ENCODE peak calls at places on chromosome 1, in six cellular contexts. R is Ammon's horn; K is Calu3; F is stimulated activated CD4-positive, alpha-beta T cell treated with anti-CD3 and anti-CD28 coated beads, TNF-alpha, amount 100 ng/mL, for 1 hour; L is brain pericyte; H is amygdala. Z is an unnamed sample.
A peak's percentile ranks its signal among the peaks of the same experiment; 100 is the strongest.

GRCh38 chr1:154557939-154558609 is 388 bp downstream of the UBE2Q1 start:
- DNase-seq in R (no peak), K (peak; percentile 37), F (no peak), L (no peak), H (peak; percentile 36), Z (peak; percentile 5)

GRCh38 chr1:3819626-3820245 is 23.4 kb upstream of the LRRC47 start:
- DNase-seq in R (no peak), K (no peak), F (no peak), L (no peak), H (no peak), Z (no peak)

GRCh38 chr1:154943649-154944421 is 7.3 kb upstream of the PMVK start:
- DNase-seq in R (peak; percentile 70), K (peak; percentile 58), F (no peak), L (no peak), H (no peak), Z (no peak)

GRCh38 chr1:61358770-61359455 is 276.6 kb downstream of the NFIA start:
- DNase-seq in R (no peak), K (no peak), F (no peak), L (no peak), H (no peak), Z (no peak)

GRCh38 chr1:185393821-185394220 is 76.8 kb upstream of the IVNS1ABP start:
- DNase-seq in R (no peak), K (peak; percentile 26), F (no peak), L (no peak), H (no peak), Z (no peak)

GRCh38 chr1:29868944-29869343 is 632.6 kb downstream of the PTPRU start:
- DNase-seq in R (no peak), K (no peak), F (no peak), L (no peak), H (no peak), Z (no peak)

GRCh38 chr1:154466879-154467767 is 34.9 kb upstream of the TDRD10 start:
- DNase-seq in R (no peak), K (no peak), F (no peak), L (no peak), H (no peak), Z (no peak)

GRCh38 chr1:232248276-232248803 is 381.6 kb downstream of the SIPA1L2 start:
- DNase-seq in R (no peak), K (no peak), F (no peak), L (no peak), H (no peak), Z (no peak)

GRCh38 chr1:234980657-234981396 is 147.8 kb downstream of the TOMM20 start:
- DNase-seq in R (peak; percentile 80), K (peak; percentile 78), F (peak; percentile 43), L (no peak), H (peak; percentile 28), Z (peak; percentile 49)

GRCh38 chr1:37325509-37326437 is 148.6 kb upstream of the ZC3H12A start:
- DNase-seq in R (no peak), K (no peak), F (no peak), L (no peak), H (no peak), Z (no peak)

GRCh38 chr1:82503805-82504204 is 703.1 kb downstream of the ADGRL2 start:
- DNase-seq in R (no peak), K (no peak), F (no peak), L (peak; percentile 24), H (no peak), Z (no peak)

GRCh38 chr1:222955964-222956363 is 141.1 kb downstream of the DISP1 start:
- DNase-seq in R (no peak), K (no peak), F (no peak), L (no peak), H (no peak), Z (no peak)

GRCh38 chr1:58515794-58516401 is 30.6 kb downstream of the OMA1 start:
- DNase-seq in R (peak; percentile 85), K (peak; percentile 39), F (no peak), L (peak; percentile 29), H (no peak), Z (peak; percentile 2)

GRCh38 chr1:108715932-108716331 is 3.2 kb downstream of the FNDC7 start:
- DNase-seq in R (no peak), K (no peak), F (no peak), L (no peak), H (no peak), Z (no peak)

GRCh38 chr1:247386217-247386616 is 29.8 kb upstream of the NLRP3 start:
- DNase-seq in R (no peak), K (no peak), F (no peak), L (no peak), H (no peak), Z (no peak)

GRCh38 chr1:97384294-97384952 is 536.4 kb downstream of the DPYD start:
- DNase-seq in R (no peak), K (no peak), F (no peak), L (no peak), H (no peak), Z (no peak)

GRCh38 chr1:89842547-89843278 is 21.9 kb downstream of the LRRC8D start:
- DNase-seq in R (no peak), K (no peak), F (no peak), L (no peak), H (no peak), Z (no peak)

GRCh38 chr1:2041305-2041704 is 8.9 kb upstream of the PRKCZ start:
- DNase-seq in R (no peak), K (no peak), F (no peak), L (no peak), H (no peak), Z (no peak)

GRCh38 chr1:245363821-245364220 is 209.0 kb downstream of the KIF26B start:
- DNase-seq in R (peak; percentile 23), K (no peak), F (no peak), L (no peak), H (no peak), Z (no peak)